ENCODE peak calls at places on chromosomes 12 and 14, in five cellular contexts. One of them, this sample, is unnamed.

GRCh38 chr14:73153272-73153671 is 17.0 kb downstream of the PSEN1 start:
- DNase-seq in GM12878: no peak
- DNase-seq in NT2/D1: no peak
- DNase-seq in H1: no peak
- DNase-seq in HepG2: no peak
- DNase-seq in this sample: no peak

GRCh38 chr14:106024983-106025604 is 498.7 kb downstream of the TMEM121 start:
- DNase-seq in GM12878: no peak
- DNase-seq in NT2/D1: no peak
- DNase-seq in H1: no peak
- DNase-seq in HepG2: no peak
- DNase-seq in this sample: no peak

GRCh38 chr12:119020377-119021360 is 39.3 kb downstream of the SRRM4 start:
- DNase-seq in GM12878: no peak
- DNase-seq in NT2/D1: peak
- DNase-seq in H1: peak
- DNase-seq in HepG2: peak
- DNase-seq in this sample: peak

GRCh38 chr12:52714887-52715281 is 11.6 kb upstream of the KRT77 start:
- DNase-seq in GM12878: no peak
- DNase-seq in NT2/D1: no peak
- DNase-seq in H1: no peak
- DNase-seq in HepG2: no peak
- DNase-seq in this sample: no peak

GRCh38 chr12:31874961-31875608 is 84.1 kb upstream of the RESF1 start:
- DNase-seq in GM12878: no peak
- DNase-seq in NT2/D1: peak
- DNase-seq in H1: no peak
- DNase-seq in HepG2: no peak
- DNase-seq in this sample: no peak

GRCh38 chr12:79247494-79247893 is 382.9 kb downstream of the SYT1 start:
- DNase-seq in GM12878: no peak
- DNase-seq in NT2/D1: no peak
- DNase-seq in H1: no peak
- DNase-seq in HepG2: no peak
- DNase-seq in this sample: no peak

GRCh38 chr12:100154472-100155247 is 12.0 kb upstream of the BLTP3B start:
- DNase-seq in GM12878: no peak
- DNase-seq in NT2/D1: peak
- DNase-seq in H1: peak
- DNase-seq in HepG2: peak
- DNase-seq in this sample: peak

GRCh38 chr12:76123301-76124212 is 39.1 kb upstream of the NAP1L1 start:
- DNase-seq in GM12878: no peak
- DNase-seq in NT2/D1: no peak
- DNase-seq in H1: no peak
- DNase-seq in HepG2: no peak
- DNase-seq in this sample: no peak

GRCh38 chr12:89225401-89225800 is 126.9 kb downstream of the DUSP6 start:
- DNase-seq in GM12878: no peak
- DNase-seq in NT2/D1: no peak
- DNase-seq in H1: no peak
- DNase-seq in HepG2: no peak
- DNase-seq in this sample: no peak

DNA sequence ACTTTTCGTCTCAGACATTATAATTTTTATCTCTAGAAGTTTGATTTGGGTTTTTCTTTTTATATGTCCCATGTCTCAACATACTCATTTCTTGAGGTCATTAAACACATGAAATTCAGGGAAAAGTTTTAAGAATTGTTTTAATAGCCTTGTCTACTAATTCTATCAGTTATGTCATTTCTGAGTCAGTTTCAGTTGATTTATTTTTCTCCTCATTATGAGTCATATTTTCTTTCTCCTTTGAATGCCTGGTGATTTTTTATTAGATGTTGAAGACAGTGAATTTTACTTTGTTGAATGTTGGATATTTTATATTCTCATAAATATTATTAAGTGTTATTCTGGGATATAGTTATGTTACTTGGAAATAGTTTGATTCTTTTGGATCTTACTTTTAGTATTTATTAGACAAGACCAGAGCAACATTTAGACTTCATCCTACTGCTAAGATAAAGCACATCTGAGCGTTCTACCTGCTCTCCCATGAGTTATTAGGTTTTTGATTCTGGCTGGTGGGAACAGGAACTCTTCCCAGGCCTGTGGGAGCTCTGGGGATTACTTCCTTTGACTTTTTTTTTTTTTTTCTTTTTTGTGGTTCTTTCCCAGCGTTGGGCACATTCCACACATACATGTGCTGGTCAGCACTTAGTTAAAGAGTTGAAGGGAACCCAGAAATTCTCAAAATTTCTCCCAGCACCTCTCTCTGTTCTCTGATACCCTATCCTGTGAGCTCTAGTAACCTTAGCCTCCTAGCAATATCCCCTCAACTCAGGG is 1157.7 kb downstream of the BCL11B start:
- DNase-seq in GM12878: no peak
- DNase-seq in NT2/D1: peak
- DNase-seq in H1: no peak
- DNase-seq in HepG2: no peak
- DNase-seq in this sample: no peak
- TF ChIP-seq SUZ12 in GM12878: no peak
- TF ChIP-seq SUZ12 in NT2/D1: no peak
- TF ChIP-seq SUZ12 in H1: no peak
- TF ChIP-seq SUZ12 in HepG2: no peak
- TF ChIP-seq SUZ12 in this sample: no peak

GRCh38 chr14:103508521-103508920 is 14.1 kb downstream of the CKB start:
- DNase-seq in GM12878: no peak
- DNase-seq in NT2/D1: no peak
- DNase-seq in H1: no peak
- DNase-seq in HepG2: no peak
- DNase-seq in this sample: no peak

GRCh38 chr14:103511022-103511693 is 11.5 kb downstream of the CKB start:
- DNase-seq in GM12878: no peak
- DNase-seq in NT2/D1: no peak
- DNase-seq in H1: no peak
- DNase-seq in HepG2: no peak
- DNase-seq in this sample: no peak

GRCh38 chr14:103508930-103509329 is 13.7 kb downstream of the CKB start:
- DNase-seq in GM12878: no peak
- DNase-seq in NT2/D1: no peak
- DNase-seq in H1: no peak
- DNase-seq in HepG2: no peak
- DNase-seq in this sample: no peak

GRCh38 chr14:103509864-103510263 is 12.8 kb downstream of the CKB start:
- DNase-seq in GM12878: no peak
- DNase-seq in NT2/D1: no peak
- DNase-seq in H1: no peak
- DNase-seq in HepG2: no peak
- DNase-seq in this sample: no peak

DNA sequence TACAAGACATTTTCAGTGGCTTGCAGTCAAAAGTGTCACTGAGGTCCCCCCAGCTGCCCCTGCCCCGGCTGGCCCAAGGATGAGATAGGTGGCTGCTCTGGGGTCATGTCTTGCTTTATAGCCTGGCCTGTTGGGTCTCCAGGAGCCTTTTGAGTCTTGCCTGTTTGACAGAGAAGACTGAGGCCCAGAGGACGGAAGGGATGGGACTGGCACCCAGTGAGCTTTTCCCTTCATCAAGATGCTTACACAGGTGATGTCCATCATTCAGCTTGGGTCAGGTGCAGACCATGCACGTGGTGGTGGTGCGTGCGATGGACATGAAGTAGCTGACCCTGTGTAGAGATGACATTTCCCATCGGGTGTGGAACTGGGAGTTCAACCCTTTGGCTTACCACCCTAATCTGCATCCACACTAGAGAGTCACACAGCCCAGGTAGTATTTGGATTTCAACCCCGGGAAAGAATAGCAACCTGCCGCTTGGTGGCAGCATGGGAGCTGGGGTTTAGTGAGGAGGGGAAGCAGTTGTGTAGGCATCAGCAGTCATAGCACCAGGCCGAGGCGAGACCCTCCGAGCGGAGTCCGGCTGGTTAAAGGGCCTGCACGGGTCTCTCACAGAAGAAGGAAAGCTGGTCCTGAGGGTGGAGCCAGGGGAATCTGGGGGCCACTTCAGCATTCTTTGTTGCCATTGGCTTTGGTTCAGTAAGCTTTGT is 12.2 kb downstream of the CKB start:
- DNase-seq in GM12878: no peak
- DNase-seq in NT2/D1: no peak
- DNase-seq in H1: no peak
- DNase-seq in HepG2: no peak
- DNase-seq in this sample: no peak
- TF ChIP-seq SUZ12 in GM12878: no peak
- TF ChIP-seq SUZ12 in NT2/D1: no peak
- TF ChIP-seq SUZ12 in H1: no peak
- TF ChIP-seq SUZ12 in HepG2: no peak
- TF ChIP-seq SUZ12 in this sample: no peak

GRCh38 chr12:39830862-39831520 is 211.4 kb upstream of the ABCD2 start:
- DNase-seq in GM12878: no peak
- DNase-seq in NT2/D1: no peak
- DNase-seq in H1: no peak
- DNase-seq in HepG2: no peak
- DNase-seq in this sample: no peak
- TF ChIP-seq SUZ12 in GM12878: no peak
- TF ChIP-seq SUZ12 in NT2/D1: no peak
- TF ChIP-seq SUZ12 in H1: no peak
- TF ChIP-seq SUZ12 in HepG2: no peak
- TF ChIP-seq SUZ12 in this sample: no peak

GRCh38 chr12:25866586-25867378 is 91.7 kb upstream of the RASSF8 start:
- DNase-seq in GM12878: no peak
- DNase-seq in NT2/D1: no peak
- DNase-seq in H1: no peak
- DNase-seq in HepG2: no peak
- DNase-seq in this sample: peak
- TF ChIP-seq SUZ12 in GM12878: no peak
- TF ChIP-seq SUZ12 in NT2/D1: no peak
- TF ChIP-seq SUZ12 in H1: no peak
- TF ChIP-seq SUZ12 in HepG2: no peak
- TF ChIP-seq SUZ12 in this sample: no peak

GRCh38 chr14:93033983-93034670 is 81.6 kb downstream of the ITPK1 start:
- DNase-seq in GM12878: no peak
- DNase-seq in NT2/D1: no peak
- DNase-seq in H1: no peak
- DNase-seq in HepG2: no peak
- DNase-seq in this sample: peak
- TF ChIP-seq SUZ12 in GM12878: no peak
- TF ChIP-seq SUZ12 in NT2/D1: no peak
- TF ChIP-seq SUZ12 in H1: no peak
- TF ChIP-seq SUZ12 in HepG2: no peak
- TF ChIP-seq SUZ12 in this sample: no peak

GRCh38 chr14:100604126-100604501 is 16.9 kb upstream of the BEGAIN start:
- DNase-seq in GM12878: no peak
- DNase-seq in NT2/D1: no peak
- DNase-seq in H1: no peak
- DNase-seq in HepG2: no peak
- DNase-seq in this sample: no peak

GRCh38 chr14:100604709-100605108 is 17.5 kb upstream of the BEGAIN start:
- DNase-seq in GM12878: no peak
- DNase-seq in NT2/D1: no peak
- DNase-seq in H1: no peak
- DNase-seq in HepG2: no peak
- DNase-seq in this sample: no peak

GRCh38 chr14:100603341-100604125 is 16.3 kb upstream of the BEGAIN start:
- DNase-seq in GM12878: no peak
- DNase-seq in NT2/D1: no peak
- DNase-seq in H1: no peak
- DNase-seq in HepG2: no peak
- DNase-seq in this sample: no peak

GRCh38 chr14:100605706-100606686 is 18.8 kb upstream of the BEGAIN start:
- DNase-seq in GM12878: no peak
- DNase-seq in NT2/D1: no peak
- DNase-seq in H1: no peak
- DNase-seq in HepG2: no peak
- DNase-seq in this sample: no peak

DNA sequence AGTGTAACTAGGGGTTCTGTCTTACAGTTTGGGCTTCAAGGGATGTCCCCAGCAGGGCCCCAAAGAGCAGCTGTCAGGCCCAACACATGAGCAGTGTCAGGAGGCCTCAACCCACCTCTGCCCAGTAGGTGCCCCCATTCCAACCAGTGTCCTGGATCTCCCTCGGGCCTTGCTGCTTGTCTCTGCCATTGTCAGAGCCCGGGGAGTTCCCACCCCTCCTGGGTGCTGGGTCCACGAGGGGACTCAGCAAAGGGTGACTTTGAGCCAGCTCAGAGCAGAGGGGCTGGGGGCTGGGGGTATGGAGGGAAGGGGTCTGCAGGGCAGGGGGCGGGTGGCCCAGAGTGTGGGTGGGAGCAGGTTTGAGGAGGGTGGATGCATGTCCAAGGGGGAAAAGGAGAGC is 18.0 kb upstream of the BEGAIN start:
- DNase-seq in GM12878: no peak
- DNase-seq in NT2/D1: no peak
- DNase-seq in H1: no peak
- DNase-seq in HepG2: no peak
- DNase-seq in this sample: no peak
- TF ChIP-seq SUZ12 in GM12878: no peak
- TF ChIP-seq SUZ12 in NT2/D1: no peak
- TF ChIP-seq SUZ12 in H1: no peak
- TF ChIP-seq SUZ12 in HepG2: no peak
- TF ChIP-seq SUZ12 in this sample: no peak

GRCh38 chr12:91858186-91858585 is 287.5 kb downstream of the BTG1 start:
- DNase-seq in GM12878: no peak
- DNase-seq in NT2/D1: no peak
- DNase-seq in H1: no peak
- DNase-seq in HepG2: no peak
- DNase-seq in this sample: no peak

GRCh38 chr12:91859347-91859746 is 286.3 kb downstream of the BTG1 start:
- DNase-seq in GM12878: no peak
- DNase-seq in NT2/D1: no peak
- DNase-seq in H1: no peak
- DNase-seq in HepG2: no peak
- DNase-seq in this sample: no peak

GRCh38 chr12:91866566-91866965 is 279.1 kb downstream of the BTG1 start:
- DNase-seq in GM12878: no peak
- DNase-seq in NT2/D1: no peak
- DNase-seq in H1: no peak
- DNase-seq in HepG2: no peak
- DNase-seq in this sample: no peak

DNA sequence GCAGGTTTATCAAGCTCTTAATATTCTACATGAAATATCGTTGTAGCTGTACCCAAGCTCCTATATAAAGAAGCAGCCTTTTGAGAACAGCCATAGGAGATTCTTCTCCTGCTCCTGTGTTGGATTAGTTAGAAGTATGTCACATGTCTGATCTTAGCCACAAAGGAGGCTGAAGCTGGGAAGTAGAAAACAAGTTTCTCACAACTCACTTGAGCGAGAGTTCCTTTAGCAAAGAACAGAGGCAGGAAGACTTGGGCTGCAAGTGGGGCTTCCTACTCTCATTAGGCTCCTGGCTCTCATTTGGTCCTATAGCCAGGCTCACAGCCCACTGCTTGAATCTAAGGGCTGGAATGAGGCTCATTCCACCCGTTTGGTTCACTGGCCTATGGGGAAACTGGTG is 281.9 kb downstream of the BTG1 start:
- DNase-seq in GM12878: no peak
- DNase-seq in NT2/D1: no peak
- DNase-seq in H1: no peak
- DNase-seq in HepG2: no peak
- DNase-seq in this sample: no peak
- TF ChIP-seq SUZ12 in GM12878: no peak
- TF ChIP-seq SUZ12 in NT2/D1: no peak
- TF ChIP-seq SUZ12 in H1: no peak
- TF ChIP-seq SUZ12 in HepG2: no peak
- TF ChIP-seq SUZ12 in this sample: no peak

This sample was measured in HEK293T.